ENCODE peak calls at places on chromosomes 4 and X, in six cellular contexts. F is stimulated activated CD8-positive, alpha-beta memory T cell treated with anti-CD3 and anti-CD28 coated beads, Interleukin-15, amount 100 ng/mL, for 1 hour; Q is nephron progenitor cell; X is T-helper 9 cell; O is CD8-positive, alpha-beta memory T cell; B is aorta. U is an unnamed sample.

GRCh38 chr4:122673252-122673651 is 52.4 kb upstream of the IL21 start:
- DNase-seq in F (no peak), Q (no peak), X (no peak), O (no peak), B (no peak), U (no peak)

GRCh38 chr4:71025654-71026053 is 32.2 kb downstream of the DCK start:
- DNase-seq in F (no peak), Q (no peak), X (no peak), O (no peak), B (no peak), U (no peak)

GRCh38 chr4:166169111-166169510 is 296.1 kb downstream of the TLL1 start:
- DNase-seq in F (no peak), Q (peak; percentile 4), X (no peak), O (no peak), B (no peak), U (no peak)

GRCh38 chr4:137609693-137610450 is 77.6 kb upstream of the PCDH18 start:
- DNase-seq in F (no peak), Q (no peak), X (no peak), O (no peak), B (no peak), U (no peak)

GRCh38 chr4:5751918-5752802 is 41.2 kb downstream of the EVC start:
- DNase-seq in F (no peak), Q (peak; percentile 23), X (no peak), O (no peak), B (no peak), U (no peak)

GRCh38 chr4:70559216-70559830 is 32.7 kb upstream of the AMBN start:
- DNase-seq in F (peak; percentile 14), Q (peak; percentile 59), X (peak; percentile 7), O (no peak), B (no peak), U (peak; percentile 15)

GRCh38 chr4:174524242-174524641 is 2.0 kb upstream of the HPGD start:
- DNase-seq in F (no peak), Q (no peak), X (no peak), O (no peak), B (no peak), U (no peak)

GRCh38 chrX:31012509-31013025 is 59.3 kb downstream of the FTHL17 start:
- DNase-seq in F (no peak), Q (no peak), X (no peak), O (no peak), B (no peak), U (no peak)

GRCh38 chrX:39017716-39018115 is 216.5 kb downstream of the MID1IP1 start:
- DNase-seq in F (no peak), Q (no peak), X (no peak), O (no peak), B (no peak), U (no peak)

GRCh38 chr4:181569553-181569952 is 673.6 kb upstream of the TENM3 start:
- DNase-seq in F (no peak), Q (no peak), X (no peak), O (no peak), B (no peak), U (peak; percentile 7)

GRCh38 chr4:114287079-114287696 is 307.7 kb upstream of the ARSJ start:
- DNase-seq in F (no peak), Q (peak; percentile 3), X (no peak), O (no peak), B (peak; percentile 61), U (no peak)

GRCh38 chr4:152679414-152680281 is at the start of gene TMEM154:
- DNase-seq in F (peak; percentile 32), Q (peak; percentile 74), X (peak; percentile 48), O (peak; percentile 71), B (peak; percentile 85), U (no peak)

GRCh38 chr4:98833384-98833783 is 95.5 kb downstream of the EIF4E start:
- DNase-seq in F (no peak), Q (no peak), X (no peak), O (no peak), B (no peak), U (no peak)

GRCh38 chr4:62292911-62293310 is 1092.8 kb downstream of the ADGRL3 start:
- DNase-seq in F (no peak), Q (no peak), X (no peak), O (no peak), B (no peak), U (no peak)

GRCh38 chrX:154804957-154805695 is at the start of gene MPP1:
- DNase-seq in F (peak; percentile 47), Q (peak; percentile 83), X (peak; percentile 66), O (peak; percentile 74), B (peak; percentile 89), U (no peak)

GRCh38 chr4:7571001-7571400 is 136.3 kb upstream of the PSAPL1 start:
- DNase-seq in F (no peak), Q (no peak), X (no peak), O (no peak), B (no peak), U (no peak)